ENCODE peak calls at places on chromosomes 16 and 17, in ten cellular contexts. Y is NCI-H1417; F is NCI-H510A; S is SW 1271; T is CD8-positive, alpha-beta memory T cell; B is cardiac muscle cell; C is thyroid gland; K is RPMI7951; H is HTR-8/SVneo; J is nephron progenitor cell. G is an unnamed sample.

GRCh38 chr17:81400154-81400938 is 5.1 kb downstream of the BAHCC1 start:
- DNase-seq in Y (no peak), F (no peak), S (no peak), T (no peak), B (peak), C (peak), K (no peak), H (no peak), J (peak), G (peak)

GRCh38 chr17:13626703-13627102 is 25.0 kb upstream of the HS3ST3A1 start:
- DNase-seq in Y (no peak), F (no peak), S (no peak), T (no peak), B (no peak), C (no peak), K (peak), H (peak), J (no peak), G (no peak)

GRCh38 chr16:28136751-28137434 is 73.4 kb upstream of the GSG1L start:
- DNase-seq in Y (no peak), F (no peak), S (no peak), T (peak), B (no peak), C (peak), K (no peak), H (no peak), J (no peak), G (no peak)

GRCh38 chr17:2611627-2612026 is 18.2 kb downstream of the PAFAH1B1 start:
- DNase-seq in Y (peak), F (no peak), S (no peak), T (no peak), B (no peak), C (no peak), K (no peak), H (no peak), J (no peak), G (no peak)

GRCh38 chr16:63983401-63983800 is 1138.5 kb downstream of the CDH11 start:
- DNase-seq in Y (peak), F (peak), S (no peak), T (no peak), B (no peak), C (peak), K (no peak), H (no peak), J (no peak), G (no peak)

GRCh38 chr16:53414381-53414780 is 19.9 kb upstream of the RBL2 start:
- DNase-seq in Y (no peak), F (no peak), S (no peak), T (no peak), B (no peak), C (no peak), K (no peak), H (no peak), J (no peak), G (no peak)

GRCh38 chr17:50533720-50534148 is 1.2 kb downstream of the EPN3 start:
- DNase-seq in Y (peak), F (peak), S (no peak), T (no peak), B (peak), C (peak), K (peak), H (no peak), J (no peak), G (no peak)

GRCh38 chr17:43810823-43811222 is 22.1 kb downstream of the MPP3 start:
- DNase-seq in Y (no peak), F (no peak), S (no peak), T (no peak), B (no peak), C (no peak), K (no peak), H (no peak), J (no peak), G (no peak)

GRCh38 chr17:81635973-81636504 is 873 bp downstream of the NPLOC4 start:
- DNase-seq in Y (no peak), F (no peak), S (peak), T (no peak), B (no peak), C (no peak), K (peak), H (peak), J (no peak), G (no peak)

GRCh38 chr16:855471-855870 is 54.9 kb upstream of the GNG13 start:
- DNase-seq in Y (no peak), F (no peak), S (no peak), T (no peak), B (no peak), C (no peak), K (no peak), H (no peak), J (no peak), G (no peak)

GRCh38 chr16:88398170-88398873 is 15.6 kb downstream of the ZNF469 start:
- DNase-seq in Y (no peak), F (no peak), S (no peak), T (no peak), B (no peak), C (no peak), K (no peak), H (no peak), J (no peak), G (no peak)

GRCh38 chr17:66564992-66565465 is 262.6 kb downstream of the PRKCA start:
- DNase-seq in Y (no peak), F (no peak), S (no peak), T (no peak), B (no peak), C (no peak), K (peak), H (no peak), J (no peak), G (no peak)

GRCh38 chr17:41647940-41648410 is 23.6 kb upstream of the KRT17 start:
- DNase-seq in Y (peak), F (peak), S (no peak), T (peak), B (peak), C (peak), K (peak), H (peak), J (peak), G (peak)

GRCh38 chr17:511001-511690 is 158.5 kb upstream of the RPH3AL start:
- DNase-seq in Y (no peak), F (no peak), S (no peak), T (no peak), B (no peak), C (no peak), K (peak), H (no peak), J (no peak), G (no peak)

GRCh38 chr17:14471052-14471451 is 170.2 kb downstream of the HS3ST3B1 start:
- DNase-seq in Y (no peak), F (no peak), S (no peak), T (no peak), B (no peak), C (no peak), K (peak), H (no peak), J (no peak), G (no peak)

GRCh38 chr17:66814570-66814969 is 20.3 kb upstream of the CACNG5 start:
- DNase-seq in Y (no peak), F (no peak), S (no peak), T (no peak), B (no peak), C (no peak), K (no peak), H (no peak), J (no peak), G (no peak)

GRCh38 chr17:7404737-7405412 is 978 bp upstream of the TMEM256 start:
- DNase-seq in Y (peak), F (peak), S (no peak), T (peak), B (peak), C (peak), K (no peak), H (peak), J (peak), G (no peak)

GRCh38 chr16:66927918-66928649 is 2.7 kb upstream of the RRAD start:
- DNase-seq in Y (no peak), F (no peak), S (no peak), T (no peak), B (no peak), C (no peak), K (peak), H (no peak), J (no peak), G (no peak)

GRCh38 chr17:49035470-49036269 is 38.5 kb downstream of the IGF2BP1 start:
- DNase-seq in Y (peak), F (no peak), S (no peak), T (no peak), B (peak), C (peak), K (peak), H (peak), J (peak), G (no peak)

GRCh38 chr17:47708312-47708863 is 14.4 kb downstream of the TBKBP1 start:
- DNase-seq in Y (no peak), F (no peak), S (no peak), T (no peak), B (no peak), C (no peak), K (no peak), H (no peak), J (no peak), G (no peak)

G was measured in GF-D8.